ENCODE peak calls at places on chromosomes 7 and 10, in seven cellular contexts. One of them, this sample, is unnamed.

GRCh38 chr10:98610301-98610700 is 163.6 kb upstream of the HPS1 start:
- DNase-seq in A549: no peak
- DNase-seq in stomach: no peak
- DNase-seq in ovary: no peak
- DNase-seq in tibial nerve: no peak
- DNase-seq in suprapubic skin: no peak
- DNase-seq in sigmoid colon: no peak
- DNase-seq in this sample: no peak

GRCh38 chr10:46520941-46521340 is 35.5 kb downstream of the GPRIN2 start:
- DNase-seq in A549: no peak
- DNase-seq in stomach: peak; percentile 28
- DNase-seq in sigmoid colon: peak; percentile 65
- DNase-seq in suprapubic skin: peak; percentile 80
- DNase-seq in tibial nerve: peak; percentile 7
- DNase-seq in ovary: no peak
- DNase-seq in this sample: peak; percentile 10

GRCh38 chr10:7576340-7576739 is 90.4 kb downstream of the ITIH5 start:
- DNase-seq in A549: no peak
- DNase-seq in suprapubic skin: no peak
- DNase-seq in sigmoid colon: no peak
- DNase-seq in tibial nerve: no peak
- DNase-seq in ovary: no peak
- DNase-seq in stomach: no peak
- DNase-seq in this sample: no peak

GRCh38 chr7:155203882-155204691 is 93.6 kb upstream of the INSIG1 start:
- DNase-seq in tibial nerve: no peak
- DNase-seq in stomach: peak; percentile 49
- DNase-seq in suprapubic skin: no peak
- DNase-seq in sigmoid colon: peak; percentile 62
- DNase-seq in A549: no peak
- DNase-seq in ovary: no peak
- DNase-seq in this sample: no peak

GRCh38 chr10:24463683-24464426 is 254.9 kb downstream of the KIAA1217 start:
- DNase-seq in A549: no peak
- DNase-seq in ovary: no peak
- DNase-seq in sigmoid colon: no peak
- DNase-seq in stomach: peak; percentile 33
- DNase-seq in suprapubic skin: no peak
- DNase-seq in tibial nerve: no peak
- DNase-seq in this sample: peak; percentile 48

GRCh38 chr10:69972951-69973350 is 79.7 kb upstream of the MACROH2A2 start:
- DNase-seq in sigmoid colon: no peak
- DNase-seq in stomach: no peak
- DNase-seq in ovary: no peak
- DNase-seq in tibial nerve: no peak
- DNase-seq in suprapubic skin: no peak
- DNase-seq in A549: no peak
- DNase-seq in this sample: no peak

GRCh38 chr10:124267911-124268549 is 150.7 kb downstream of the OAT start:
- DNase-seq in tibial nerve: no peak
- DNase-seq in sigmoid colon: no peak
- DNase-seq in ovary: no peak
- DNase-seq in stomach: no peak
- DNase-seq in A549: no peak
- DNase-seq in suprapubic skin: no peak
- DNase-seq in this sample: no peak

GRCh38 chr7:142280263-142280662 is 22.4 kb upstream of the PRSS58 start:
- DNase-seq in tibial nerve: no peak
- DNase-seq in suprapubic skin: no peak
- DNase-seq in ovary: no peak
- DNase-seq in stomach: no peak
- DNase-seq in A549: no peak
- DNase-seq in sigmoid colon: no peak
- DNase-seq in this sample: no peak

GRCh38 chr10:86312701-86313270 is 53.8 kb downstream of the GRID1 start:
- DNase-seq in sigmoid colon: peak; percentile 30
- DNase-seq in suprapubic skin: no peak
- DNase-seq in ovary: no peak
- DNase-seq in stomach: no peak
- DNase-seq in tibial nerve: no peak
- DNase-seq in A549: no peak
- DNase-seq in this sample: no peak

GRCh38 chr7:29285451-29285807 is 90.9 kb downstream of the CHN2 start:
- DNase-seq in sigmoid colon: no peak
- DNase-seq in suprapubic skin: no peak
- DNase-seq in ovary: no peak
- DNase-seq in tibial nerve: no peak
- DNase-seq in stomach: no peak
- DNase-seq in A549: peak; percentile 27
- DNase-seq in this sample: no peak

GRCh38 chr7:39615350-39615975 is 7.9 kb upstream of the RALA start:
- DNase-seq in tibial nerve: no peak
- DNase-seq in sigmoid colon: no peak
- DNase-seq in ovary: no peak
- DNase-seq in suprapubic skin: no peak
- DNase-seq in A549: no peak
- DNase-seq in stomach: no peak
- DNase-seq in this sample: no peak

GRCh38 chr7:77349141-77349540 is 67.0 kb downstream of the GSAP start:
- DNase-seq in ovary: no peak
- DNase-seq in sigmoid colon: no peak
- DNase-seq in tibial nerve: no peak
- DNase-seq in suprapubic skin: no peak
- DNase-seq in A549: no peak
- DNase-seq in stomach: no peak
- DNase-seq in this sample: no peak

GRCh38 chr7:157410831-157411556 is 74.2 kb downstream of the DNAJB6 start:
- DNase-seq in ovary: no peak
- DNase-seq in A549: no peak
- DNase-seq in sigmoid colon: no peak
- DNase-seq in stomach: no peak
- DNase-seq in suprapubic skin: no peak
- DNase-seq in tibial nerve: no peak
- DNase-seq in this sample: no peak

DNA sequence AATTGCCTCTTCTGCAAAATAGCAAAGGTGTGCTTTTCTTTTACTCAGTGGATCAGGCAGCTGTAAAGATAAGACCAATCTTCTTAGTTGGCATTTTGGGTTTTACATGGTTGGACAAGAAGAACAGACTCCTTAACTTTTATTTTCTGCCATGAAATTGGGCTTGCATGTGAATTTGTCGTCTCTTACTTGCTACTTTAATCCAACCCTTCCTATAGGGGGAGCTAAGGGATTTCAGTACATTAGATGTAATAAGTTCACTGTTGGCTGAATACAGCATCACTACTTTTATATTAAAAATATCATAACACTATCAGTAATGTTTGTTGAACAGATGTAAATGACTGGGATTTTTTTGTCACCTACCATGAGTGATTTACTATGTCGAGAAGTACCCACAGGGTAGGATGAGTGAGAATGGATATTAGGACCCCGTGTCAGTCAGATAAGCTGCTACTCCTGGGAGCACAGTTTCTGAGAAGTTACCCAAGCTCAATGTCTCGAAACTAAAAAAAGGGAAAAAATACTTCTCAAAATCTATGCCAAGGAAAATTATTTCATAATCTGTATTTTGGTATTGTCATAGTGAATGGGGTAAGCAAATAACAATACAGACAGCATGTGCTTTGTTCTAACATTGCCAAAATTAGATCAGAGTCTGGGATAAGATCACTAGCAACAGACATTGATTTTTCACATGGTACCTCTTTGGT is 127.4 kb upstream of the AGR3 start:
- DNase-seq in tibial nerve: no peak
- DNase-seq in stomach: no peak
- DNase-seq in A549: no peak
- DNase-seq in suprapubic skin: no peak
- DNase-seq in sigmoid colon: no peak
- DNase-seq in ovary: no peak
- DNase-seq in this sample: no peak
- TF ChIP-seq CTCF in tibial nerve: peak; percentile 22
- TF ChIP-seq CTCF in stomach: no peak
- TF ChIP-seq CTCF in A549: peak; percentile 50
- TF ChIP-seq CTCF in suprapubic skin: no peak
- TF ChIP-seq CTCF in sigmoid colon: no peak
- TF ChIP-seq CTCF in ovary: no peak
- TF ChIP-seq CTCF in this sample: peak; percentile 27

GRCh38 chr10:12559578-12560178 is 210.3 kb downstream of the CAMK1D start:
- DNase-seq in suprapubic skin: no peak
- DNase-seq in stomach: no peak
- DNase-seq in A549: no peak
- DNase-seq in tibial nerve: no peak
- DNase-seq in sigmoid colon: no peak
- DNase-seq in ovary: no peak
- DNase-seq in this sample: no peak
- TF ChIP-seq POLR2A in suprapubic skin: no peak
- TF ChIP-seq POLR2A in stomach: no peak
- TF ChIP-seq POLR2A in A549: no peak
- TF ChIP-seq POLR2A in tibial nerve: no peak
- TF ChIP-seq POLR2A in sigmoid colon: no peak
- TF ChIP-seq POLR2A in ovary: no peak
- TF ChIP-seq POLR2A in this sample: no peak

GRCh38 chr10:121096617-121097431 is 245.7 kb downstream of the WDR11 start:
- DNase-seq in sigmoid colon: no peak
- DNase-seq in tibial nerve: peak; percentile 70
- DNase-seq in ovary: no peak
- DNase-seq in stomach: peak; percentile 33
- DNase-seq in suprapubic skin: no peak
- DNase-seq in A549: no peak
- DNase-seq in this sample: peak; percentile 22
- TF ChIP-seq EP300 in sigmoid colon: no peak
- TF ChIP-seq EP300 in tibial nerve: peak; percentile 78
- TF ChIP-seq EP300 in ovary: no peak
- TF ChIP-seq EP300 in stomach: no peak
- TF ChIP-seq EP300 in suprapubic skin: no peak
- TF ChIP-seq EP300 in A549: no peak
- TF ChIP-seq EP300 in this sample: no peak

DNA sequence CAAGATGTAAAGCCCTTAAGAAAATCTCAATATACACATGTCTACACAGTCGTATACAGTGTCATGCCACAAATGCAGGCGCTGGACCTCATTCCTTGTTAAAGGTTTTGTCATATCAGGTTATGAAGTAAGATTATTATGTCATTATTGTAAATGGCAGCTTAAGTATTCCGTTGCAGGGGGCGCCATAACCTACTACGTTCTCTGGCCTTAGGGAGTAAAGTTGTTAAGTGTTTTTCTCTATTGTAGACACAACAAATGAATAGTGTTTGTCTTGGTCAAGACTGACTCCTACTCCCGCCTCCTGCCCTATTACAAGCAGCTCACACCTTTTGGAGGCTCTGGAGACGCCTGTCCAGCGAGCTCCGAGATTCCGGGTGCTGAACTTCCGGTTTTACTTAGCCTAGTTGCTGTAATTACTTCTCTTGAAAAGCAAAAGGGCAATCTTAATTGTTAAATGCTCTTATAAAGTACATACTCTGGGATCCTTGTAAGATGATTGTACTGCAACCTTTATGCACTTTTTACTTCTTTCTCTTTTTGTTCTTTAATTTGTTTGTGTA is 984 bp downstream of the GATAD1 start:
- DNase-seq in ovary: peak; percentile 38
- DNase-seq in A549: peak; percentile 42
- DNase-seq in suprapubic skin: no peak
- DNase-seq in tibial nerve: peak; percentile 26
- DNase-seq in sigmoid colon: peak; percentile 74
- DNase-seq in stomach: peak; percentile 60
- DNase-seq in this sample: peak; percentile 67
- TF ChIP-seq CTCF in ovary: no peak
- TF ChIP-seq CTCF in A549: peak; percentile 66
- TF ChIP-seq CTCF in suprapubic skin: peak; percentile 19
- TF ChIP-seq CTCF in tibial nerve: peak; percentile 25
- TF ChIP-seq CTCF in sigmoid colon: no peak
- TF ChIP-seq CTCF in stomach: no peak
- TF ChIP-seq CTCF in this sample: peak; percentile 23

GRCh38 chr10:100969175-100970075 is at the start of gene SEMA4G:
- DNase-seq in tibial nerve: no peak
- DNase-seq in A549: peak; percentile 79
- DNase-seq in suprapubic skin: no peak
- DNase-seq in sigmoid colon: peak; percentile 78
- DNase-seq in stomach: peak; percentile 47
- DNase-seq in ovary: peak; percentile 75
- DNase-seq in this sample: peak; percentile 59
- TF ChIP-seq POLR2A in tibial nerve: no peak
- TF ChIP-seq POLR2A in A549: no peak
- TF ChIP-seq POLR2A in suprapubic skin: no peak
- TF ChIP-seq POLR2A in sigmoid colon: no peak
- TF ChIP-seq POLR2A in stomach: no peak
- TF ChIP-seq POLR2A in ovary: no peak
- TF ChIP-seq POLR2A in this sample: peak; percentile 33

GRCh38 chr10:126198681-126199080 is 189.6 kb downstream of the ADAM12 start:
- DNase-seq in ovary: no peak
- DNase-seq in tibial nerve: no peak
- DNase-seq in A549: no peak
- DNase-seq in sigmoid colon: no peak
- DNase-seq in suprapubic skin: no peak
- DNase-seq in stomach: no peak
- DNase-seq in this sample: no peak

GRCh38 chr10:126196225-126196624 is 192.1 kb downstream of the ADAM12 start:
- DNase-seq in tibial nerve: no peak
- DNase-seq in ovary: no peak
- DNase-seq in A549: no peak
- DNase-seq in sigmoid colon: no peak
- DNase-seq in stomach: no peak
- DNase-seq in suprapubic skin: no peak
- DNase-seq in this sample: no peak

GRCh38 chr10:126201603-126202002 is 186.7 kb downstream of the ADAM12 start:
- DNase-seq in ovary: no peak
- DNase-seq in stomach: no peak
- DNase-seq in tibial nerve: no peak
- DNase-seq in sigmoid colon: no peak
- DNase-seq in A549: no peak
- DNase-seq in suprapubic skin: no peak
- DNase-seq in this sample: no peak

GRCh38 chr10:126197036-126197543 is 191.2 kb downstream of the ADAM12 start:
- DNase-seq in A549: no peak
- DNase-seq in suprapubic skin: no peak
- DNase-seq in sigmoid colon: no peak
- DNase-seq in stomach: no peak
- DNase-seq in tibial nerve: no peak
- DNase-seq in ovary: no peak
- DNase-seq in this sample: no peak

DNA sequence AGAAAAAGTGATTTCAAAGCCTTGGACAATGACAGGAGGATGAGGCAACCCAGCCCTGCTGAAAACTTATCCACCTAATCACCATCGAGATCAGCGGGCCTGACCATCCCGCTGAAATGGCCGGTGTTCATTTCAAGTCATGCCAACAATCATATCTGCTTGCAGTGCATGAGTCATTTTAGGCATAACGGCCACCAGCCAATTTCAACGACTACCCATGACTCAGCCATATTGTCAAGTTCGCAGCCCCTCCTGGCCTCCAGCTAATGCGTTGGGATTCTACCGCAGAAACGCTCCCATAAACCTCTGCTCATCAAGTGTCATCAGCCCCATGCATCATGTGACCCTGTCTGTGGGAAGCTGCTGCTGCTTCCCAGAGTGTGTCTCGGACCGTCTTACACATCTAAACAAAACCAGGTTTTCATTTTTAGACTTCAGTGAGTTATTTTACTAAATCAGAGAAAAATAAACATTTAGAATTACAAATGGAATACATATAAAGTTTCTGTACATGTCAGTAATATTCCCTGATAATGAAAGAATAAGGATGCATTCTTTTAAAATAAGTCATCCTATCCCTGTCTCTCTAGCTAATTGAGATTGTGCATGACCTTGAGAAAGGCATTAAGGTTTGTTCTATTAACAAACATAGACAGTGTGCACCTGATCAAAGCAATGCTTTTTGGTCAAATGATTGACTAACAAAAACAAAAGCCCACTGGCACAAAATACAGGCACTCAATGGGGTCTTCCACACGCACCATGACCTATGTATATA is 188.9 kb downstream of the ADAM12 start:
- DNase-seq in tibial nerve: no peak
- DNase-seq in suprapubic skin: no peak
- DNase-seq in sigmoid colon: no peak
- DNase-seq in A549: peak; percentile 85
- DNase-seq in ovary: no peak
- DNase-seq in stomach: no peak
- DNase-seq in this sample: no peak
- TF ChIP-seq EP300 in tibial nerve: no peak
- TF ChIP-seq EP300 in suprapubic skin: no peak
- TF ChIP-seq EP300 in sigmoid colon: no peak
- TF ChIP-seq EP300 in A549: peak; percentile 17
- TF ChIP-seq EP300 in ovary: no peak
- TF ChIP-seq EP300 in stomach: no peak
- TF ChIP-seq EP300 in this sample: no peak

This sample was measured in transverse colon.